ENCODE peak calls at places on chromosomes 7 and 10, in nine cellular contexts. One of them, this sample, is unnamed.

GRCh38 chr10:119025336-119025735 is 4.2 kb upstream of the NANOS1 start:
- DNase-seq in WERI-Rb-1: no peak
- DNase-seq in left ventricle myocardium inferior: peak; percentile 92
- DNase-seq in mesendoderm: peak; percentile 55
- DNase-seq in Panc1: no peak
- DNase-seq in brain microvascular endothelial cell: peak; percentile 85
- DNase-seq in AG04450: no peak
- DNase-seq in K562: no peak
- DNase-seq in heart right ventricle: peak; percentile 87
- DNase-seq in this sample: peak; percentile 89

GRCh38 chr7:21326916-21327315 is 101.0 kb upstream of the SP4 start:
- DNase-seq in WERI-Rb-1: no peak
- DNase-seq in left ventricle myocardium inferior: no peak
- DNase-seq in mesendoderm: no peak
- DNase-seq in Panc1: no peak
- DNase-seq in brain microvascular endothelial cell: no peak
- DNase-seq in AG04450: no peak
- DNase-seq in K562: no peak
- DNase-seq in heart right ventricle: no peak
- DNase-seq in this sample: no peak

GRCh38 chr10:75033399-75034130 is 77.9 kb upstream of the SAMD8 start:
- DNase-seq in WERI-Rb-1: no peak
- DNase-seq in left ventricle myocardium inferior: peak; percentile 45
- DNase-seq in mesendoderm: no peak
- DNase-seq in Panc1: no peak
- DNase-seq in brain microvascular endothelial cell: no peak
- DNase-seq in AG04450: no peak
- DNase-seq in K562: no peak
- DNase-seq in heart right ventricle: peak; percentile 45
- DNase-seq in this sample: no peak

GRCh38 chr7:6306471-6306870 is 34.0 kb upstream of the CYTH3 start:
- DNase-seq in WERI-Rb-1: no peak
- DNase-seq in left ventricle myocardium inferior: no peak
- DNase-seq in mesendoderm: no peak
- DNase-seq in Panc1: peak; percentile 90
- DNase-seq in brain microvascular endothelial cell: peak; percentile 48
- DNase-seq in AG04450: no peak
- DNase-seq in K562: no peak
- DNase-seq in heart right ventricle: no peak
- DNase-seq in this sample: no peak

GRCh38 chr7:1662101-1662500 is 8.0 kb upstream of the ELFN1 start:
- DNase-seq in WERI-Rb-1: no peak
- DNase-seq in left ventricle myocardium inferior: no peak
- DNase-seq in mesendoderm: no peak
- DNase-seq in Panc1: no peak
- DNase-seq in brain microvascular endothelial cell: no peak
- DNase-seq in AG04450: no peak
- DNase-seq in K562: no peak
- DNase-seq in heart right ventricle: no peak
- DNase-seq in this sample: no peak

GRCh38 chr7:125316451-125316850 is 386.8 kb upstream of the POT1 start:
- DNase-seq in WERI-Rb-1: peak; percentile 76
- DNase-seq in left ventricle myocardium inferior: no peak
- DNase-seq in mesendoderm: peak; percentile 98
- DNase-seq in Panc1: peak; percentile 54
- DNase-seq in brain microvascular endothelial cell: peak; percentile 22
- DNase-seq in AG04450: no peak
- DNase-seq in K562: peak; percentile 37
- DNase-seq in heart right ventricle: no peak
- DNase-seq in this sample: no peak

GRCh38 chr7:105429746-105430612 is 41.3 kb upstream of the SRPK2 start:
- DNase-seq in WERI-Rb-1: peak; percentile 52
- DNase-seq in left ventricle myocardium inferior: no peak
- DNase-seq in mesendoderm: peak; percentile 70
- DNase-seq in Panc1: peak; percentile 55
- DNase-seq in brain microvascular endothelial cell: peak; percentile 52
- DNase-seq in AG04450: peak; percentile 3
- DNase-seq in K562: peak; percentile 82
- DNase-seq in heart right ventricle: no peak
- DNase-seq in this sample: peak; percentile 27

GRCh38 chr7:102317231-102318059 is 30.8 kb downstream of the SH2B2 start:
- DNase-seq in WERI-Rb-1: no peak
- DNase-seq in left ventricle myocardium inferior: no peak
- DNase-seq in mesendoderm: peak; percentile 39
- DNase-seq in Panc1: no peak
- DNase-seq in brain microvascular endothelial cell: no peak
- DNase-seq in AG04450: no peak
- DNase-seq in K562: peak; percentile 37
- DNase-seq in heart right ventricle: no peak
- DNase-seq in this sample: no peak

GRCh38 chr7:42091461-42092229 is 145.4 kb downstream of the GLI3 start:
- DNase-seq in WERI-Rb-1: peak; percentile 59
- DNase-seq in left ventricle myocardium inferior: no peak
- DNase-seq in mesendoderm: peak; percentile 86
- DNase-seq in Panc1: no peak
- DNase-seq in brain microvascular endothelial cell: no peak
- DNase-seq in AG04450: no peak
- DNase-seq in K562: no peak
- DNase-seq in heart right ventricle: no peak
- DNase-seq in this sample: no peak

GRCh38 chr10:71401969-71402368 is 5.2 kb downstream of the CDH23 start:
- DNase-seq in WERI-Rb-1: no peak
- DNase-seq in left ventricle myocardium inferior: no peak
- DNase-seq in mesendoderm: no peak
- DNase-seq in Panc1: no peak
- DNase-seq in brain microvascular endothelial cell: no peak
- DNase-seq in AG04450: no peak
- DNase-seq in K562: no peak
- DNase-seq in heart right ventricle: no peak
- DNase-seq in this sample: no peak

GRCh38 chr10:101453791-101454718 is 100.1 kb downstream of the BTRC start:
- DNase-seq in WERI-Rb-1: peak; percentile 60
- DNase-seq in left ventricle myocardium inferior: no peak
- DNase-seq in mesendoderm: no peak
- DNase-seq in Panc1: no peak
- DNase-seq in brain microvascular endothelial cell: no peak
- DNase-seq in AG04450: no peak
- DNase-seq in K562: peak; percentile 39
- DNase-seq in heart right ventricle: no peak
- DNase-seq in this sample: no peak

GRCh38 chr7:37247881-37248280 is 200.8 kb downstream of the ELMO1 start:
- DNase-seq in WERI-Rb-1: no peak
- DNase-seq in left ventricle myocardium inferior: no peak
- DNase-seq in mesendoderm: peak; percentile 91
- DNase-seq in Panc1: no peak
- DNase-seq in brain microvascular endothelial cell: peak; percentile 16
- DNase-seq in AG04450: no peak
- DNase-seq in K562: no peak
- DNase-seq in heart right ventricle: no peak
- DNase-seq in this sample: no peak

GRCh38 chr7:46032936-46033335 is 111.9 kb upstream of the IGFBP3 start:
- DNase-seq in WERI-Rb-1: no peak
- DNase-seq in left ventricle myocardium inferior: no peak
- DNase-seq in mesendoderm: no peak
- DNase-seq in Panc1: no peak
- DNase-seq in brain microvascular endothelial cell: peak; percentile 2
- DNase-seq in AG04450: no peak
- DNase-seq in K562: no peak
- DNase-seq in heart right ventricle: no peak
- DNase-seq in this sample: no peak

GRCh38 chr7:100585511-100586265 is at the start of gene LRCH4:
- DNase-seq in WERI-Rb-1: peak; percentile 51
- DNase-seq in left ventricle myocardium inferior: no peak
- DNase-seq in mesendoderm: peak; percentile 72
- DNase-seq in Panc1: no peak
- DNase-seq in brain microvascular endothelial cell: peak; percentile 7
- DNase-seq in AG04450: no peak
- DNase-seq in K562: peak; percentile 70
- DNase-seq in heart right ventricle: peak; percentile 65
- DNase-seq in this sample: peak; percentile 79

DNA sequence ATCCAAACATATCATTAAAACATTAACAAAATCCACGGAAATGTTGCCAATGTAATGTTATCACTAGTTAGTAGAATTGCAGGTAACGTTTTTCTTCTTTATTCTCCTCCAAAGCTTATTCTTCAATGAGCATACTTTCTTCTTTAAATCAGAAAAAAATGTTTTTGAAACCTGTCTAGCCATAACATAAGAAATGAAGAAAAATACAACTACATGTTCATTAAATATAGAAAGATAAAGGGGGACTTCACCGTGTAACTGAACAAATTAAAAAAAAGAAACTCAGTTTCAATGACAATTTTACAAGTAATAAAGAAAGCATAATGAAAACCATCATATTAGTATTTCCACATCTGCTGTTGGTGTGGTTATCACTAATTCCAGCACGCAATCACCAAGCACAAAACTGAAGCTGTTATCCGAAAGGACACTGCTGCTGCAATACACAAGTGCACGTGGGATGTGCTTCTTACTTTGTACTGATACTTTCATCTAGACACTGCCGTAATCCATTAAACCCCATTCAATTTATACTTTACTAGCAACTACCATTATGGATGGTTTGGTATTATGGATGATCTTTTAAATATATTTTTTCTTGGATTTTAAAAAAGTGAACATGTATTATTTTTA is 9.6 kb downstream of the ESYT2 start:
- DNase-seq in WERI-Rb-1: no peak
- DNase-seq in left ventricle myocardium inferior: no peak
- DNase-seq in mesendoderm: peak; percentile 20
- DNase-seq in Panc1: no peak
- DNase-seq in brain microvascular endothelial cell: no peak
- DNase-seq in AG04450: no peak
- DNase-seq in K562: peak; percentile 78
- DNase-seq in heart right ventricle: no peak
- DNase-seq in this sample: no peak
- H3K27ac ChIP-seq in WERI-Rb-1: no peak overlapping the region
- H3K27ac ChIP-seq in left ventricle myocardium inferior: peak overlapping the region; percentile 96
- H3K27ac ChIP-seq in mesendoderm: no peak overlapping the region
- H3K27ac ChIP-seq in Panc1: peak overlapping the region; percentile 99
- H3K27ac ChIP-seq in brain microvascular endothelial cell: peak overlapping the region; percentile 99
- H3K27ac ChIP-seq in AG04450: no peak overlapping the region
- H3K27ac ChIP-seq in K562: peak overlapping the region; percentile 73
- H3K27ac ChIP-seq in heart right ventricle: peak overlapping the region; percentile 92
- H3K27ac ChIP-seq in this sample: peak overlapping the region; percentile 84

GRCh38 chr7:28685660-28686417 is 272.3 kb downstream of the TRIL start:
- DNase-seq in WERI-Rb-1: no peak
- DNase-seq in left ventricle myocardium inferior: peak; percentile 88
- DNase-seq in mesendoderm: peak; percentile 99
- DNase-seq in Panc1: peak; percentile 92
- DNase-seq in brain microvascular endothelial cell: peak; percentile 99
- DNase-seq in AG04450: peak; percentile 98
- DNase-seq in K562: peak; percentile 69
- DNase-seq in heart right ventricle: peak; percentile 78
- DNase-seq in this sample: peak; percentile 98
- H3K27ac ChIP-seq in WERI-Rb-1: no peak overlapping the region
- H3K27ac ChIP-seq in left ventricle myocardium inferior: peak overlapping the region; percentile 87
- H3K27ac ChIP-seq in mesendoderm: peak overlapping the region; percentile 94
- H3K27ac ChIP-seq in Panc1: peak overlapping the region; percentile 84
- H3K27ac ChIP-seq in brain microvascular endothelial cell: peak overlapping the region; percentile 87
- H3K27ac ChIP-seq in AG04450: peak overlapping the region; percentile 96
- H3K27ac ChIP-seq in K562: peak overlapping the region; percentile 60
- H3K27ac ChIP-seq in heart right ventricle: peak overlapping the region; percentile 96
- H3K27ac ChIP-seq in this sample: peak overlapping the region; percentile 72

DNA sequence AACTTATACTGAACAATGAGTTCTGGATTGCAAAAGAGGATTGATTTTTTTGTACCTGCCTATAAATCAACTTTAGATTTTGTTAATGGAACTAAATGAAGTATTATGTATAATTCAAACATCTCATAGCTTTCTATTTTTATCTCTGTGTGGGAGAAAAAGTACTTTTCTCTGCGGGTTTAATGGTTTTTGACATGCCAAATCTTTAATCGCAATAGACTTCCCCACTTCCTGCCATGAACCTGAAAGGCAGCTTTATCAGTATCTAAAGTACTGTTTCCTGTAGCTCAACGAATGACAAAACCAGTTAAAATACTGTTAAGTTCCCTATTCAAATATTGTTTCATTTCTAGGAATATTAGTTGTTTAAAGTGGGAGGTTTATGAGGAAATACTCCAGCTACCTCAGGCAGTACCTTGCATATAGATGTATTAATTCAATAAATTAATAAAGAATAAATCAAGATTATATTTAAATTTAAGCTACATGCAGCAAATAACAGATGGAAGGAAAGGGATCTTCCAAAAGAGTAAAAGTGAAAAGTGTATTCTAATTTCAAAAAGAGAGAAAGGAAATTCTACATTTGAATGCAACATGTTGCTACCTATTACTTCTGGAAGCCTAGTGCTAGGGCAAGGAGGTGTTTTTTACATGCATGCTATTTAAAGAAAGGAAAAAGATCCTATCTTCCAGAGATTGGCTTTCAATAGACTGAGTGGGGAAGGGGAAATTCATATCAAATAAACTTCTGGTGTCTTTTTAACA is 75.9 kb downstream of the SVOPL start:
- DNase-seq in WERI-Rb-1: no peak
- DNase-seq in left ventricle myocardium inferior: no peak
- DNase-seq in mesendoderm: no peak
- DNase-seq in Panc1: no peak
- DNase-seq in brain microvascular endothelial cell: no peak
- DNase-seq in AG04450: no peak
- DNase-seq in K562: no peak
- DNase-seq in heart right ventricle: no peak
- DNase-seq in this sample: no peak
- H3K27ac ChIP-seq in WERI-Rb-1: no peak overlapping the region
- H3K27ac ChIP-seq in left ventricle myocardium inferior: no peak overlapping the region
- H3K27ac ChIP-seq in mesendoderm: no peak overlapping the region
- H3K27ac ChIP-seq in Panc1: no peak overlapping the region
- H3K27ac ChIP-seq in brain microvascular endothelial cell: no peak overlapping the region
- H3K27ac ChIP-seq in AG04450: no peak overlapping the region
- H3K27ac ChIP-seq in K562: no peak overlapping the region
- H3K27ac ChIP-seq in heart right ventricle: no peak overlapping the region
- H3K27ac ChIP-seq in this sample: no peak overlapping the region

GRCh38 chr10:131920693-131921092 is 19.9 kb downstream of the PPP2R2D start:
- DNase-seq in WERI-Rb-1: no peak
- DNase-seq in left ventricle myocardium inferior: no peak
- DNase-seq in mesendoderm: no peak
- DNase-seq in Panc1: no peak
- DNase-seq in brain microvascular endothelial cell: no peak
- DNase-seq in AG04450: no peak
- DNase-seq in K562: no peak
- DNase-seq in heart right ventricle: no peak
- DNase-seq in this sample: peak; percentile 20

GRCh38 chr10:131924982-131925649 is 24.3 kb downstream of the PPP2R2D start:
- DNase-seq in WERI-Rb-1: no peak
- DNase-seq in left ventricle myocardium inferior: no peak
- DNase-seq in mesendoderm: no peak
- DNase-seq in Panc1: no peak
- DNase-seq in brain microvascular endothelial cell: no peak
- DNase-seq in AG04450: no peak
- DNase-seq in K562: no peak
- DNase-seq in heart right ventricle: no peak
- DNase-seq in this sample: no peak

GRCh38 chr10:131921191-131921590 is 20.4 kb downstream of the PPP2R2D start:
- DNase-seq in WERI-Rb-1: no peak
- DNase-seq in left ventricle myocardium inferior: no peak
- DNase-seq in mesendoderm: peak; percentile 54
- DNase-seq in Panc1: no peak
- DNase-seq in brain microvascular endothelial cell: no peak
- DNase-seq in AG04450: no peak
- DNase-seq in K562: peak; percentile 48
- DNase-seq in heart right ventricle: no peak
- DNase-seq in this sample: no peak

GRCh38 chr10:131926253-131926652 is 25.4 kb downstream of the PPP2R2D start:
- DNase-seq in WERI-Rb-1: no peak
- DNase-seq in left ventricle myocardium inferior: no peak
- DNase-seq in mesendoderm: no peak
- DNase-seq in Panc1: no peak
- DNase-seq in brain microvascular endothelial cell: no peak
- DNase-seq in AG04450: no peak
- DNase-seq in K562: no peak
- DNase-seq in heart right ventricle: no peak
- DNase-seq in this sample: no peak

GRCh38 chr10:131923059-131923756 is 22.4 kb downstream of the PPP2R2D start:
- DNase-seq in WERI-Rb-1: no peak
- DNase-seq in left ventricle myocardium inferior: no peak
- DNase-seq in mesendoderm: no peak
- DNase-seq in Panc1: no peak
- DNase-seq in brain microvascular endothelial cell: peak; percentile 52
- DNase-seq in AG04450: no peak
- DNase-seq in K562: peak; percentile 54
- DNase-seq in heart right ventricle: no peak
- DNase-seq in this sample: no peak
- H3K27ac ChIP-seq in WERI-Rb-1: no peak overlapping the region
- H3K27ac ChIP-seq in left ventricle myocardium inferior: no peak overlapping the region
- H3K27ac ChIP-seq in mesendoderm: no peak overlapping the region
- H3K27ac ChIP-seq in Panc1: no peak overlapping the region
- H3K27ac ChIP-seq in brain microvascular endothelial cell: no peak overlapping the region
- H3K27ac ChIP-seq in AG04450: no peak overlapping the region
- H3K27ac ChIP-seq in K562: peak overlapping the region; percentile 61
- H3K27ac ChIP-seq in heart right ventricle: no peak overlapping the region
- H3K27ac ChIP-seq in this sample: no peak overlapping the region